ENCODE peak calls at places on chromosomes 16 and 17, in six cellular contexts. One of them, this sample, is unnamed.

GRCh38 chr17:76585649-76586593 is at the start of gene ST6GALNAC2:
- DNase-seq in fibroblast of mammary gland: no peak
- DNase-seq in EH: peak
- DNase-seq in GDM1: peak
- DNase-seq in lower leg skin: no peak
- DNase-seq in Ammon's horn: no peak
- DNase-seq in this sample: peak

GRCh38 chr16:28308794-28309535 is 16.6 kb downstream of the SBK1 start:
- DNase-seq in fibroblast of mammary gland: no peak
- DNase-seq in EH: no peak
- DNase-seq in GDM1: no peak
- DNase-seq in lower leg skin: no peak
- DNase-seq in Ammon's horn: no peak
- DNase-seq in this sample: no peak

GRCh38 chr17:68391561-68392268 is 65.6 kb downstream of the WIPI1 start:
- DNase-seq in fibroblast of mammary gland: peak
- DNase-seq in EH: no peak
- DNase-seq in GDM1: no peak
- DNase-seq in lower leg skin: no peak
- DNase-seq in Ammon's horn: no peak
- DNase-seq in this sample: no peak

GRCh38 chr16:5374184-5374583 is 276.6 kb upstream of the EEF2KMT start:
- DNase-seq in fibroblast of mammary gland: no peak
- DNase-seq in EH: no peak
- DNase-seq in GDM1: no peak
- DNase-seq in lower leg skin: no peak
- DNase-seq in Ammon's horn: no peak
- DNase-seq in this sample: no peak

GRCh38 chr16:58670946-58671583 is 13.5 kb downstream of the SLC38A7 start:
- DNase-seq in fibroblast of mammary gland: no peak
- DNase-seq in EH: no peak
- DNase-seq in GDM1: no peak
- DNase-seq in lower leg skin: no peak
- DNase-seq in Ammon's horn: no peak
- DNase-seq in this sample: no peak

GRCh38 chr17:66468241-66469087 is 166.1 kb downstream of the PRKCA start:
- DNase-seq in fibroblast of mammary gland: no peak
- DNase-seq in EH: peak
- DNase-seq in GDM1: peak
- DNase-seq in lower leg skin: peak
- DNase-seq in Ammon's horn: peak
- DNase-seq in this sample: no peak

GRCh38 chr16:67555795-67556212 is 6.5 kb upstream of the CTCF start:
- DNase-seq in fibroblast of mammary gland: peak
- DNase-seq in EH: peak
- DNase-seq in GDM1: no peak
- DNase-seq in lower leg skin: no peak
- DNase-seq in Ammon's horn: no peak
- DNase-seq in this sample: no peak

GRCh38 chr16:88570691-88571092 is 489 bp downstream of the ZC3H18 start:
- DNase-seq in fibroblast of mammary gland: no peak
- DNase-seq in EH: peak
- DNase-seq in GDM1: no peak
- DNase-seq in lower leg skin: no peak
- DNase-seq in Ammon's horn: no peak
- DNase-seq in this sample: no peak

GRCh38 chr16:17365591-17366298 is 105.0 kb downstream of the XYLT1 start:
- DNase-seq in fibroblast of mammary gland: peak
- DNase-seq in EH: peak
- DNase-seq in GDM1: no peak
- DNase-seq in lower leg skin: no peak
- DNase-seq in Ammon's horn: no peak
- DNase-seq in this sample: no peak

GRCh38 chr17:50087246-50087911 is 7.8 kb upstream of the PDK2 start:
- DNase-seq in fibroblast of mammary gland: peak
- DNase-seq in EH: peak
- DNase-seq in GDM1: peak
- DNase-seq in lower leg skin: peak
- DNase-seq in Ammon's horn: peak
- DNase-seq in this sample: peak

GRCh38 chr17:2709173-2709661 is 2.3 kb downstream of the CLUH start:
- DNase-seq in fibroblast of mammary gland: no peak
- DNase-seq in EH: no peak
- DNase-seq in GDM1: no peak
- DNase-seq in lower leg skin: no peak
- DNase-seq in Ammon's horn: no peak
- DNase-seq in this sample: no peak

GRCh38 chr17:64491034-64491860 is 5.6 kb downstream of the POLG2 start:
- DNase-seq in fibroblast of mammary gland: peak
- DNase-seq in EH: peak
- DNase-seq in GDM1: peak
- DNase-seq in lower leg skin: no peak
- DNase-seq in Ammon's horn: peak
- DNase-seq in this sample: no peak

GRCh38 chr17:46822388-46822921 is 4.0 kb upstream of the WNT3 start:
- DNase-seq in fibroblast of mammary gland: no peak
- DNase-seq in EH: no peak
- DNase-seq in GDM1: peak
- DNase-seq in lower leg skin: no peak
- DNase-seq in Ammon's horn: no peak
- DNase-seq in this sample: no peak

GRCh38 chr17:57035971-57036481 is 49.0 kb upstream of the AKAP1 start:
- DNase-seq in fibroblast of mammary gland: no peak
- DNase-seq in EH: no peak
- DNase-seq in GDM1: no peak
- DNase-seq in lower leg skin: peak
- DNase-seq in Ammon's horn: no peak
- DNase-seq in this sample: no peak

GRCh38 chr17:70636517-70637133 is 467.3 kb downstream of the KCNJ2 start:
- DNase-seq in fibroblast of mammary gland: peak
- DNase-seq in EH: peak
- DNase-seq in GDM1: no peak
- DNase-seq in lower leg skin: no peak
- DNase-seq in Ammon's horn: peak
- DNase-seq in this sample: no peak

GRCh38 chr17:55089955-55090573 is 121.5 kb downstream of the STXBP4 start:
- DNase-seq in fibroblast of mammary gland: peak
- DNase-seq in EH: peak
- DNase-seq in GDM1: peak
- DNase-seq in lower leg skin: no peak
- DNase-seq in Ammon's horn: peak
- DNase-seq in this sample: no peak

GRCh38 chr17:76442341-76443338 is 10.3 kb downstream of the UBE2O start:
- DNase-seq in fibroblast of mammary gland: no peak
- DNase-seq in EH: peak
- DNase-seq in GDM1: no peak
- DNase-seq in lower leg skin: no peak
- DNase-seq in Ammon's horn: no peak
- DNase-seq in this sample: no peak

GRCh38 chr16:50591800-50592771 is 43.9 kb downstream of the NKD1 start:
- DNase-seq in fibroblast of mammary gland: no peak
- DNase-seq in EH: no peak
- DNase-seq in GDM1: no peak
- DNase-seq in lower leg skin: no peak
- DNase-seq in Ammon's horn: peak
- DNase-seq in this sample: peak

This sample was measured in heart right ventricle.